ENCODE peak calls at places on chromosomes 11 and 22, in five cellular contexts. One of them, this sample, is unnamed.

GRCh38 chr11:68509105-68509504 is 48.6 kb downstream of the PPP6R3 start:
- DNase-seq in HCT116: no peak
- DNase-seq in HuH-7: no peak
- DNase-seq in stimulated activated CD4-positive, alpha-beta T cell treated with anti-CD3 and anti-CD28 coated beads, Interleukin-4, amount 100 ng/mL, for 48 hours: no peak
- DNase-seq in MV-4-11: no peak
- DNase-seq in this sample: no peak

GRCh38 chr11:118623291-118623655 is 15.9 kb downstream of the PHLDB1 start:
- DNase-seq in HCT116: no peak
- DNase-seq in HuH-7: no peak
- DNase-seq in stimulated activated CD4-positive, alpha-beta T cell treated with anti-CD3 and anti-CD28 coated beads, Interleukin-4, amount 100 ng/mL, for 48 hours: no peak
- DNase-seq in MV-4-11: no peak
- DNase-seq in this sample: peak

GRCh38 chr11:68038718-68039525 is at the start of gene TCIRG1:
- DNase-seq in HCT116: peak
- DNase-seq in HuH-7: peak
- DNase-seq in stimulated activated CD4-positive, alpha-beta T cell treated with anti-CD3 and anti-CD28 coated beads, Interleukin-4, amount 100 ng/mL, for 48 hours: peak
- DNase-seq in MV-4-11: peak
- DNase-seq in this sample: peak

GRCh38 chr11:118314985-118315384 is 10.5 kb downstream of the CD3E start:
- DNase-seq in HCT116: no peak
- DNase-seq in HuH-7: no peak
- DNase-seq in stimulated activated CD4-positive, alpha-beta T cell treated with anti-CD3 and anti-CD28 coated beads, Interleukin-4, amount 100 ng/mL, for 48 hours: no peak
- DNase-seq in MV-4-11: no peak
- DNase-seq in this sample: no peak

GRCh38 chr22:24181996-24182560 is 791 bp downstream of the SUSD2 start:
- DNase-seq in HCT116: no peak
- DNase-seq in HuH-7: no peak
- DNase-seq in stimulated activated CD4-positive, alpha-beta T cell treated with anti-CD3 and anti-CD28 coated beads, Interleukin-4, amount 100 ng/mL, for 48 hours: no peak
- DNase-seq in MV-4-11: no peak
- DNase-seq in this sample: no peak

GRCh38 chr11:6388747-6389146 is 1.5 kb upstream of the SMPD1 start:
- DNase-seq in HCT116: no peak
- DNase-seq in HuH-7: no peak
- DNase-seq in stimulated activated CD4-positive, alpha-beta T cell treated with anti-CD3 and anti-CD28 coated beads, Interleukin-4, amount 100 ng/mL, for 48 hours: no peak
- DNase-seq in MV-4-11: no peak
- DNase-seq in this sample: no peak

GRCh38 chr22:42688241-42688913 is 32.3 kb downstream of the A4GALT start:
- DNase-seq in HCT116: no peak
- DNase-seq in HuH-7: peak
- DNase-seq in stimulated activated CD4-positive, alpha-beta T cell treated with anti-CD3 and anti-CD28 coated beads, Interleukin-4, amount 100 ng/mL, for 48 hours: no peak
- DNase-seq in MV-4-11: no peak
- DNase-seq in this sample: peak

GRCh38 chr11:9905562-9905961 is 241.7 kb downstream of the SWAP70 start:
- DNase-seq in HCT116: no peak
- DNase-seq in HuH-7: no peak
- DNase-seq in stimulated activated CD4-positive, alpha-beta T cell treated with anti-CD3 and anti-CD28 coated beads, Interleukin-4, amount 100 ng/mL, for 48 hours: no peak
- DNase-seq in MV-4-11: no peak
- DNase-seq in this sample: no peak

GRCh38 chr22:29479417-29480261 is at the start of gene NEFH:
- DNase-seq in HCT116: no peak
- DNase-seq in HuH-7: no peak
- DNase-seq in stimulated activated CD4-positive, alpha-beta T cell treated with anti-CD3 and anti-CD28 coated beads, Interleukin-4, amount 100 ng/mL, for 48 hours: no peak
- DNase-seq in MV-4-11: no peak
- DNase-seq in this sample: no peak

GRCh38 chr11:11451501-11452005 is 98.5 kb upstream of the CSNK2A3 start:
- DNase-seq in HCT116: peak
- DNase-seq in HuH-7: peak
- DNase-seq in stimulated activated CD4-positive, alpha-beta T cell treated with anti-CD3 and anti-CD28 coated beads, Interleukin-4, amount 100 ng/mL, for 48 hours: no peak
- DNase-seq in MV-4-11: peak
- DNase-seq in this sample: no peak

GRCh38 chr11:107928767-107929507 is 689 bp downstream of the RAB39A start:
- DNase-seq in HCT116: no peak
- DNase-seq in HuH-7: no peak
- DNase-seq in stimulated activated CD4-positive, alpha-beta T cell treated with anti-CD3 and anti-CD28 coated beads, Interleukin-4, amount 100 ng/mL, for 48 hours: no peak
- DNase-seq in MV-4-11: peak
- DNase-seq in this sample: peak

GRCh38 chr11:79419120-79419519 is 21.7 kb downstream of the TENM4 start:
- DNase-seq in HCT116: peak
- DNase-seq in HuH-7: no peak
- DNase-seq in stimulated activated CD4-positive, alpha-beta T cell treated with anti-CD3 and anti-CD28 coated beads, Interleukin-4, amount 100 ng/mL, for 48 hours: no peak
- DNase-seq in MV-4-11: no peak
- DNase-seq in this sample: peak

GRCh38 chr11:118572914-118573550 is 823 bp downstream of the ARCN1 start:
- DNase-seq in HCT116: peak
- DNase-seq in HuH-7: peak
- DNase-seq in stimulated activated CD4-positive, alpha-beta T cell treated with anti-CD3 and anti-CD28 coated beads, Interleukin-4, amount 100 ng/mL, for 48 hours: peak
- DNase-seq in MV-4-11: peak
- DNase-seq in this sample: peak

GRCh38 chr11:60127311-60127811 is 38.9 kb downstream of the MS4A2 start:
- DNase-seq in HCT116: no peak
- DNase-seq in HuH-7: no peak
- DNase-seq in stimulated activated CD4-positive, alpha-beta T cell treated with anti-CD3 and anti-CD28 coated beads, Interleukin-4, amount 100 ng/mL, for 48 hours: no peak
- DNase-seq in MV-4-11: no peak
- DNase-seq in this sample: peak

GRCh38 chr11:125082611-125083311 is 19.7 kb downstream of the SLC37A2 start:
- DNase-seq in HCT116: peak
- DNase-seq in HuH-7: no peak
- DNase-seq in stimulated activated CD4-positive, alpha-beta T cell treated with anti-CD3 and anti-CD28 coated beads, Interleukin-4, amount 100 ng/mL, for 48 hours: no peak
- DNase-seq in MV-4-11: peak
- DNase-seq in this sample: peak

GRCh38 chr11:36311926-36312592 is 16.0 kb downstream of the PRR5L start:
- DNase-seq in HCT116: no peak
- DNase-seq in HuH-7: no peak
- DNase-seq in stimulated activated CD4-positive, alpha-beta T cell treated with anti-CD3 and anti-CD28 coated beads, Interleukin-4, amount 100 ng/mL, for 48 hours: no peak
- DNase-seq in MV-4-11: no peak
- DNase-seq in this sample: peak

GRCh38 chr22:40953446-40953845 is 2.3 kb downstream of the RBX1 start:
- DNase-seq in HCT116: no peak
- DNase-seq in HuH-7: no peak
- DNase-seq in stimulated activated CD4-positive, alpha-beta T cell treated with anti-CD3 and anti-CD28 coated beads, Interleukin-4, amount 100 ng/mL, for 48 hours: no peak
- DNase-seq in MV-4-11: peak
- DNase-seq in this sample: no peak

GRCh38 chr22:25365491-25366261 is 146.2 kb downstream of the CRYBB2 start:
- DNase-seq in HCT116: no peak
- DNase-seq in HuH-7: no peak
- DNase-seq in stimulated activated CD4-positive, alpha-beta T cell treated with anti-CD3 and anti-CD28 coated beads, Interleukin-4, amount 100 ng/mL, for 48 hours: no peak
- DNase-seq in MV-4-11: no peak
- DNase-seq in this sample: no peak

GRCh38 chr22:17357688-17358087 is 11.6 kb upstream of the CECR2 start:
- DNase-seq in HCT116: no peak
- DNase-seq in HuH-7: no peak
- DNase-seq in stimulated activated CD4-positive, alpha-beta T cell treated with anti-CD3 and anti-CD28 coated beads, Interleukin-4, amount 100 ng/mL, for 48 hours: no peak
- DNase-seq in MV-4-11: no peak
- DNase-seq in this sample: no peak

GRCh38 chr11:2258501-2259465 is 11.6 kb downstream of the ASCL2 start:
- DNase-seq in HCT116: no peak
- DNase-seq in HuH-7: no peak
- DNase-seq in stimulated activated CD4-positive, alpha-beta T cell treated with anti-CD3 and anti-CD28 coated beads, Interleukin-4, amount 100 ng/mL, for 48 hours: no peak
- DNase-seq in MV-4-11: no peak
- DNase-seq in this sample: no peak

GRCh38 chr11:27410301-27410700 is 47.3 kb upstream of the CCDC34 start:
- DNase-seq in HCT116: no peak
- DNase-seq in HuH-7: no peak
- DNase-seq in stimulated activated CD4-positive, alpha-beta T cell treated with anti-CD3 and anti-CD28 coated beads, Interleukin-4, amount 100 ng/mL, for 48 hours: no peak
- DNase-seq in MV-4-11: no peak
- DNase-seq in this sample: no peak

GRCh38 chr11:123235117-123235686 is 40.2 kb upstream of the CLMP start:
- DNase-seq in HCT116: peak
- DNase-seq in HuH-7: no peak
- DNase-seq in stimulated activated CD4-positive, alpha-beta T cell treated with anti-CD3 and anti-CD28 coated beads, Interleukin-4, amount 100 ng/mL, for 48 hours: peak
- DNase-seq in MV-4-11: no peak
- DNase-seq in this sample: peak

GRCh38 chr11:115759622-115760527 is 255.7 kb upstream of the CADM1 start:
- DNase-seq in HCT116: no peak
- DNase-seq in HuH-7: no peak
- DNase-seq in stimulated activated CD4-positive, alpha-beta T cell treated with anti-CD3 and anti-CD28 coated beads, Interleukin-4, amount 100 ng/mL, for 48 hours: no peak
- DNase-seq in MV-4-11: peak
- DNase-seq in this sample: peak

GRCh38 chr22:11627436-11627797 is 3900.6 kb upstream of the OR11H1 start:
- DNase-seq in HCT116: no peak
- DNase-seq in HuH-7: no peak
- DNase-seq in stimulated activated CD4-positive, alpha-beta T cell treated with anti-CD3 and anti-CD28 coated beads, Interleukin-4, amount 100 ng/mL, for 48 hours: no peak
- DNase-seq in MV-4-11: no peak
- DNase-seq in this sample: no peak

GRCh38 chr11:64445651-64446050 is 86.7 kb downstream of the RPS6KA4 start:
- DNase-seq in HCT116: no peak
- DNase-seq in HuH-7: no peak
- DNase-seq in stimulated activated CD4-positive, alpha-beta T cell treated with anti-CD3 and anti-CD28 coated beads, Interleukin-4, amount 100 ng/mL, for 48 hours: no peak
- DNase-seq in MV-4-11: peak
- DNase-seq in this sample: no peak

GRCh38 chr22:18998998-18999397 is 62.9 kb upstream of the PRODH start:
- DNase-seq in HCT116: no peak
- DNase-seq in HuH-7: no peak
- DNase-seq in stimulated activated CD4-positive, alpha-beta T cell treated with anti-CD3 and anti-CD28 coated beads, Interleukin-4, amount 100 ng/mL, for 48 hours: no peak
- DNase-seq in MV-4-11: no peak
- DNase-seq in this sample: no peak

GRCh38 chr11:104098555-104098954 is 62.1 kb downstream of the DDI1 start:
- DNase-seq in HCT116: no peak
- DNase-seq in HuH-7: no peak
- DNase-seq in stimulated activated CD4-positive, alpha-beta T cell treated with anti-CD3 and anti-CD28 coated beads, Interleukin-4, amount 100 ng/mL, for 48 hours: no peak
- DNase-seq in MV-4-11: no peak
- DNase-seq in this sample: no peak

GRCh38 chr11:42315846-42316245 is 856.4 kb upstream of the LRRC4C start:
- DNase-seq in HCT116: no peak
- DNase-seq in HuH-7: no peak
- DNase-seq in stimulated activated CD4-positive, alpha-beta T cell treated with anti-CD3 and anti-CD28 coated beads, Interleukin-4, amount 100 ng/mL, for 48 hours: no peak
- DNase-seq in MV-4-11: no peak
- DNase-seq in this sample: no peak

GRCh38 chr11:69881467-69882269 is 62.5 kb upstream of the FGF3 start:
- DNase-seq in HCT116: no peak
- DNase-seq in HuH-7: peak
- DNase-seq in stimulated activated CD4-positive, alpha-beta T cell treated with anti-CD3 and anti-CD28 coated beads, Interleukin-4, amount 100 ng/mL, for 48 hours: no peak
- DNase-seq in MV-4-11: no peak
- DNase-seq in this sample: peak

GRCh38 chr22:35913925-35914324 is 114.7 kb downstream of the RBFOX2 start:
- DNase-seq in HCT116: no peak
- DNase-seq in HuH-7: no peak
- DNase-seq in stimulated activated CD4-positive, alpha-beta T cell treated with anti-CD3 and anti-CD28 coated beads, Interleukin-4, amount 100 ng/mL, for 48 hours: no peak
- DNase-seq in MV-4-11: no peak
- DNase-seq in this sample: no peak

GRCh38 chr22:41517172-41518047 is 26.9 kb downstream of the POLR3H start:
- DNase-seq in HCT116: no peak
- DNase-seq in HuH-7: peak
- DNase-seq in stimulated activated CD4-positive, alpha-beta T cell treated with anti-CD3 and anti-CD28 coated beads, Interleukin-4, amount 100 ng/mL, for 48 hours: peak
- DNase-seq in MV-4-11: peak
- DNase-seq in this sample: peak

GRCh38 chr11:86571273-86571948 is 101.0 kb downstream of the ME3 start:
- DNase-seq in HCT116: peak
- DNase-seq in HuH-7: peak
- DNase-seq in stimulated activated CD4-positive, alpha-beta T cell treated with anti-CD3 and anti-CD28 coated beads, Interleukin-4, amount 100 ng/mL, for 48 hours: no peak
- DNase-seq in MV-4-11: no peak
- DNase-seq in this sample: peak

GRCh38 chr11:5992150-5992549 is 5.4 kb upstream of the OR52L1 start:
- DNase-seq in HCT116: no peak
- DNase-seq in HuH-7: no peak
- DNase-seq in stimulated activated CD4-positive, alpha-beta T cell treated with anti-CD3 and anti-CD28 coated beads, Interleukin-4, amount 100 ng/mL, for 48 hours: no peak
- DNase-seq in MV-4-11: no peak
- DNase-seq in this sample: no peak

GRCh38 chr22:44381761-44382454 is 69.2 kb upstream of the SHISAL1 start:
- DNase-seq in HCT116: no peak
- DNase-seq in HuH-7: no peak
- DNase-seq in stimulated activated CD4-positive, alpha-beta T cell treated with anti-CD3 and anti-CD28 coated beads, Interleukin-4, amount 100 ng/mL, for 48 hours: no peak
- DNase-seq in MV-4-11: no peak
- DNase-seq in this sample: no peak

GRCh38 chr11:63490551-63491239 is at the start of gene PLAAT5:
- DNase-seq in HCT116: no peak
- DNase-seq in HuH-7: no peak
- DNase-seq in stimulated activated CD4-positive, alpha-beta T cell treated with anti-CD3 and anti-CD28 coated beads, Interleukin-4, amount 100 ng/mL, for 48 hours: no peak
- DNase-seq in MV-4-11: no peak
- DNase-seq in this sample: no peak

GRCh38 chr11:7605544-7605943 is 67.8 kb downstream of the CYB5R2 start:
- DNase-seq in HCT116: peak
- DNase-seq in HuH-7: peak
- DNase-seq in stimulated activated CD4-positive, alpha-beta T cell treated with anti-CD3 and anti-CD28 coated beads, Interleukin-4, amount 100 ng/mL, for 48 hours: no peak
- DNase-seq in MV-4-11: no peak
- DNase-seq in this sample: peak

GRCh38 chr11:72534859-72535547 is 100.7 kb upstream of the CLPB start:
- DNase-seq in HCT116: peak
- DNase-seq in HuH-7: peak
- DNase-seq in stimulated activated CD4-positive, alpha-beta T cell treated with anti-CD3 and anti-CD28 coated beads, Interleukin-4, amount 100 ng/mL, for 48 hours: no peak
- DNase-seq in MV-4-11: no peak
- DNase-seq in this sample: no peak

GRCh38 chr11:115437902-115438575 is 66.2 kb downstream of the CADM1 start:
- DNase-seq in HCT116: no peak
- DNase-seq in HuH-7: no peak
- DNase-seq in stimulated activated CD4-positive, alpha-beta T cell treated with anti-CD3 and anti-CD28 coated beads, Interleukin-4, amount 100 ng/mL, for 48 hours: no peak
- DNase-seq in MV-4-11: no peak
- DNase-seq in this sample: no peak